ENCODE peak calls at places on chromosomes 12 and 14, in four cellular contexts. One of them, this sample, is unnamed.

GRCh38 chr12:24997970-24998582 is 49.2 kb upstream of the BCAT1 start:
- DNase-seq in HL-60: no peak
- DNase-seq in dorsolateral prefrontal cortex: no peak
- DNase-seq in sigmoid colon: no peak
- DNase-seq in this sample: peak

GRCh38 chr12:101051151-101051550 is 158.9 kb downstream of the SLC5A8 start:
- DNase-seq in dorsolateral prefrontal cortex: no peak
- DNase-seq in sigmoid colon: no peak
- DNase-seq in HL-60: no peak
- DNase-seq in this sample: no peak

GRCh38 chr12:13198240-13198639 is 1.7 kb downstream of the EMP1 start:
- DNase-seq in dorsolateral prefrontal cortex: no peak
- DNase-seq in sigmoid colon: no peak
- DNase-seq in HL-60: no peak
- DNase-seq in this sample: no peak

GRCh38 chr14:96052541-96053105 is 13.5 kb downstream of the C14orf132 start:
- DNase-seq in HL-60: no peak
- DNase-seq in sigmoid colon: no peak
- DNase-seq in dorsolateral prefrontal cortex: no peak
- DNase-seq in this sample: peak

GRCh38 chr12:120067901-120068300 is 48.7 kb downstream of the RAB35 start:
- DNase-seq in HL-60: no peak
- DNase-seq in sigmoid colon: no peak
- DNase-seq in dorsolateral prefrontal cortex: no peak
- DNase-seq in this sample: no peak

GRCh38 chr14:89447182-89447970 is 30.3 kb upstream of the FOXN3 start:
- DNase-seq in sigmoid colon: peak
- DNase-seq in HL-60: peak
- DNase-seq in dorsolateral prefrontal cortex: no peak
- DNase-seq in this sample: no peak

GRCh38 chr12:117063162-117063911 is 35.9 kb downstream of the TESC start:
- DNase-seq in sigmoid colon: no peak
- DNase-seq in HL-60: peak
- DNase-seq in dorsolateral prefrontal cortex: no peak
- DNase-seq in this sample: no peak

GRCh38 chr12:102548543-102548942 is 68.2 kb upstream of the IGF1 start:
- DNase-seq in sigmoid colon: no peak
- DNase-seq in dorsolateral prefrontal cortex: no peak
- DNase-seq in HL-60: no peak
- DNase-seq in this sample: peak

GRCh38 chr14:89110110-89110509 is 285.7 kb downstream of the TTC8 start:
- DNase-seq in dorsolateral prefrontal cortex: no peak
- DNase-seq in HL-60: no peak
- DNase-seq in sigmoid colon: no peak
- DNase-seq in this sample: no peak

GRCh38 chr14:38016497-38016896 is 191.2 kb upstream of the SSTR1 start:
- DNase-seq in dorsolateral prefrontal cortex: no peak
- DNase-seq in sigmoid colon: no peak
- DNase-seq in HL-60: no peak
- DNase-seq in this sample: no peak

GRCh38 chr12:1373887-1374286 is 220.5 kb downstream of the FBXL14 start:
- DNase-seq in sigmoid colon: no peak
- DNase-seq in HL-60: no peak
- DNase-seq in dorsolateral prefrontal cortex: no peak
- DNase-seq in this sample: peak

GRCh38 chr14:67285876-67286452 is 44.7 kb downstream of the PALS1 start:
- DNase-seq in dorsolateral prefrontal cortex: no peak
- DNase-seq in HL-60: no peak
- DNase-seq in sigmoid colon: no peak
- DNase-seq in this sample: peak

GRCh38 chr14:32998433-32998832 is 59.8 kb downstream of the NPAS3 start:
- DNase-seq in dorsolateral prefrontal cortex: no peak
- DNase-seq in HL-60: no peak
- DNase-seq in sigmoid colon: no peak
- DNase-seq in this sample: peak

GRCh38 chr14:39469094-39469710 is 37.0 kb upstream of the FBXO33 start:
- DNase-seq in HL-60: peak
- DNase-seq in sigmoid colon: no peak
- DNase-seq in dorsolateral prefrontal cortex: no peak
- DNase-seq in this sample: no peak

GRCh38 chr14:73230051-73230450 is 7.3 kb upstream of the PAPLN start:
- DNase-seq in sigmoid colon: no peak
- DNase-seq in HL-60: no peak
- DNase-seq in dorsolateral prefrontal cortex: no peak
- DNase-seq in this sample: no peak

GRCh38 chr12:62817556-62818271 is 117.2 kb downstream of the PPM1H start:
- DNase-seq in HL-60: no peak
- DNase-seq in dorsolateral prefrontal cortex: peak
- DNase-seq in sigmoid colon: no peak
- DNase-seq in this sample: peak

DNA sequence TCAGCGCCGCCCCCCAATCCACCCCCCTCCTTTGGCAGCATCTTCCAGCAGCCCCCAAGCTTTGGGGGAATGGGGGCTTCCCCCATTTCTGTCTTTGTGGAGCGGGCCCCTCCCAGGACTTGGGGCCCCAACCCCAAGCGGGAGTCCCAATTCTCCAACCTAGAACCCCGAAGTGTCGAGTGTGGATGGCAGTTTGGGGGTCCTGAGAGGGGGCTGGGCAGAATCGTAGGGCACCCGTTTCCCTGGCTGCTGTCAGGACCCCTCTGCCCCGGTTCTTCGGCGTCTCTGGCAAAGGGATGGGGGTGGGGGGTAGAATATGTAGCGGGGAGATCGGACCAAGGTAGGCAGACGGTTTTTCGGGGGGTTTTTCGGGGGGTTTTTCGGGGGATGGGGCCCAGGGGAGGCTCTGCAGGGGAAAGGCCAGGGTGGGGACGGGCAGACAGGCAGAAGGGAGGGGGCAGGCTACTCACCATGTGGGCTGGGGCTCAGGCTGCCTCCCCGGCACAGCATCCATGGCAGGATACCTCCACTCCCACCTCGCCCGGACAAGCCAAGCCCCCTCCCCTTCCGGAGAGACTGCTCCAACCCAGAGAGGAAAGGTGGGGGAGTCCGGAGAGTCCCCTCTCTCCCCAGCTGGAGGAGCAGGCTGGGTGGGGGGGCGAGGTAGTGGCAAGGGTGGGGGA is 739 bp downstream of the JPH4 start:
- DNase-seq in dorsolateral prefrontal cortex: peak
- DNase-seq in HL-60: no peak
- DNase-seq in sigmoid colon: peak
- DNase-seq in this sample: no peak
- H3K4me3 ChIP-seq in dorsolateral prefrontal cortex: peak
- H3K4me3 ChIP-seq in HL-60: no peak
- H3K4me3 ChIP-seq in sigmoid colon: no peak
- H3K4me3 ChIP-seq in this sample: no peak

GRCh38 chr12:39178837-39179236 is 264.1 kb downstream of the KIF21A start:
- DNase-seq in sigmoid colon: no peak
- DNase-seq in HL-60: no peak
- DNase-seq in dorsolateral prefrontal cortex: no peak
- DNase-seq in this sample: no peak
- TF ChIP-seq CTCF in sigmoid colon: no peak
- TF ChIP-seq CTCF in HL-60: no peak
- TF ChIP-seq CTCF in dorsolateral prefrontal cortex: no peak
- TF ChIP-seq CTCF in this sample: no peak

GRCh38 chr12:7016958-7017571 is 1.2 kb downstream of the LPCAT3 start:
- DNase-seq in sigmoid colon: no peak
- DNase-seq in dorsolateral prefrontal cortex: no peak
- DNase-seq in HL-60: peak
- DNase-seq in this sample: no peak
- H3K4me3 ChIP-seq in sigmoid colon: peak
- H3K4me3 ChIP-seq in dorsolateral prefrontal cortex: peak
- H3K4me3 ChIP-seq in HL-60: peak
- H3K4me3 ChIP-seq in this sample: peak

DNA sequence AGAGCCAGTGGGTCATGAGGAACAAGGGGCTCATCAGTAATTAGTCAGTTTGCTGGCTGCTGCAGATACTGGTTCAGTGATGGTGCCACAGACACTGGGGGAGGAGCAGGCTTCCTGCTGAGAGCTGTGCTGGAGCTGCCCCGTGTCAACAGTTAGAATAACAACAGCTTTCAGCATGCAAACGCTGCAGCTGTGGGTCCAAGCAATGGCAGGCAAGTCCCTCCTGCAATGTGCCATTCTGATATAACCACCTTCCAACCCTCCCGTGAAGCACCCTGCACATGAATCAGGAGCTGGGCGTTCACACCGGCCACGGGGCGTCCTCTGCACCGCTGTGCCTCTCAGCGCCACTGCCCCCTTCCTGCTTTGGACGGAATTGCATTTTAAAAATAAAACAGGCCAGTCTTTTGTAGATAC is 258.4 kb upstream of the SFSWAP start:
- DNase-seq in sigmoid colon: peak
- DNase-seq in HL-60: no peak
- DNase-seq in dorsolateral prefrontal cortex: no peak
- DNase-seq in this sample: no peak
- TF ChIP-seq CTCF in sigmoid colon: no peak
- TF ChIP-seq CTCF in HL-60: peak
- TF ChIP-seq CTCF in dorsolateral prefrontal cortex: no peak
- TF ChIP-seq CTCF in this sample: no peak

This sample was measured in foreskin fibroblast.